ENCODE peak calls at places on chromosomes 13 and 19, in ten cellular contexts. O is activated CD4-positive, alpha-beta T cell treated with anti-CD3 and anti-CD28 coated beads, Interleukin-2, amount 50 U/mL, for 24 hours; P is NCI-H510A treated with DMSO at 0.1 percent for 48 hours; D is glutamatergic neuron; C is HEK293T; A is stimulated activated CD4-positive, alpha-beta T cell treated with anti-CD3 and anti-CD28 coated beads, Interleukin-1b, Interleukin-23, amount 100 ng/mL, for 24 hours; H is renal cortical epithelial cell; Q is dermis microvascular lymphatic vessel endothelial cell; L is PC-3; G is cerebellar nuclear complex. Y is an unnamed sample.

GRCh38 chr19:33242129-33242528 is 16.5 kb upstream of the SLC7A10 start:
- DNase-seq in O (no peak), P (no peak), D (no peak), C (no peak), A (no peak), H (no peak), Q (no peak), L (no peak), G (no peak), Y (no peak)

GRCh38 chr13:105334211-105334610 is 1201.3 kb downstream of the EFNB2 start:
- DNase-seq in O (no peak), P (no peak), D (no peak), C (no peak), A (no peak), H (peak), Q (peak), L (no peak), G (no peak), Y (no peak)

GRCh38 chr13:92187378-92187989 is 789.1 kb downstream of the GPC5 start:
- DNase-seq in O (peak), P (peak), D (no peak), C (peak), A (no peak), H (peak), Q (peak), L (peak), G (no peak), Y (peak)

GRCh38 chr19:10636304-10636972 is 11.1 kb downstream of the SLC44A2 start:
- DNase-seq in O (no peak), P (no peak), D (no peak), C (no peak), A (no peak), H (no peak), Q (no peak), L (no peak), G (no peak), Y (no peak)

GRCh38 chr13:30111810-30112209 is 195.5 kb downstream of the KATNAL1 start:
- DNase-seq in O (no peak), P (no peak), D (no peak), C (peak), A (no peak), H (no peak), Q (no peak), L (no peak), G (no peak), Y (peak)

GRCh38 chr13:32781906-32782305 is 195.7 kb downstream of the PDS5B start:
- DNase-seq in O (no peak), P (no peak), D (no peak), C (no peak), A (no peak), H (no peak), Q (no peak), L (no peak), G (no peak), Y (no peak)

GRCh38 chr19:1469936-1470863 is 8.8 kb downstream of the C19orf25 start:
- DNase-seq in O (peak), P (no peak), D (peak), C (peak), A (peak), H (no peak), Q (no peak), L (peak), G (no peak), Y (no peak)

GRCh38 chr13:36767276-36767675 is 51.7 kb upstream of the RFXAP start:
- DNase-seq in O (no peak), P (no peak), D (no peak), C (no peak), A (no peak), H (no peak), Q (no peak), L (no peak), G (no peak), Y (no peak)

GRCh38 chr19:43634516-43634876 is 5.2 kb downstream of the CADM4 start:
- DNase-seq in O (no peak), P (no peak), D (no peak), C (no peak), A (no peak), H (no peak), Q (no peak), L (no peak), G (no peak), Y (no peak)

GRCh38 chr13:104953588-104953987 is 1581.9 kb downstream of the EFNB2 start:
- DNase-seq in O (no peak), P (no peak), D (no peak), C (no peak), A (no peak), H (no peak), Q (no peak), L (no peak), G (no peak), Y (no peak)

GRCh38 chr19:2474232-2475017 is 1.5 kb upstream of the GADD45B start:
- DNase-seq in O (peak), P (peak), D (peak), C (peak), A (peak), H (peak), Q (peak), L (peak), G (no peak), Y (peak)

GRCh38 chr19:38877781-38878574 is at the start of gene RINL:
- DNase-seq in O (peak), P (peak), D (no peak), C (no peak), A (peak), H (no peak), Q (peak), L (no peak), G (no peak), Y (no peak)

Y was measured in A549.